ENCODE peak calls at places on chromosomes 2 and 18, in four cellular contexts. One of them, this sample, is unnamed.

GRCh38 chr2:143132360-143132759 is 3.1 kb downstream of the ARHGAP15 start:
- DNase-seq in astrocyte of the spinal cord: no peak
- DNase-seq in B cell: no peak
- DNase-seq in Calu3: no peak
- DNase-seq in this sample: peak; percentile 61

GRCh38 chr2:5977477-5977876 is 285.3 kb downstream of the SOX11 start:
- DNase-seq in astrocyte of the spinal cord: no peak
- DNase-seq in B cell: no peak
- DNase-seq in Calu3: no peak
- DNase-seq in this sample: no peak

GRCh38 chr2:177165103-177165583 is 47.5 kb upstream of the HNRNPA3 start:
- DNase-seq in astrocyte of the spinal cord: peak; percentile 64
- DNase-seq in B cell: peak; percentile 31
- DNase-seq in Calu3: peak; percentile 28
- DNase-seq in this sample: no peak

GRCh38 chr18:72822202-72822601 is 45.6 kb downstream of the NETO1 start:
- DNase-seq in astrocyte of the spinal cord: no peak
- DNase-seq in B cell: no peak
- DNase-seq in Calu3: no peak
- DNase-seq in this sample: no peak

GRCh38 chr2:10382313-10383061 is 65.6 kb downstream of the ODC1 start:
- DNase-seq in astrocyte of the spinal cord: no peak
- DNase-seq in B cell: peak; percentile 74
- DNase-seq in Calu3: no peak
- DNase-seq in this sample: peak; percentile 56

GRCh38 chr18:69795785-69796184 is 151.9 kb downstream of the CD226 start:
- DNase-seq in astrocyte of the spinal cord: peak; percentile 22
- DNase-seq in B cell: no peak
- DNase-seq in Calu3: no peak
- DNase-seq in this sample: no peak

GRCh38 chr2:98736464-98736889 is 5.5 kb upstream of the MGAT4A start:
- DNase-seq in astrocyte of the spinal cord: no peak
- DNase-seq in B cell: no peak
- DNase-seq in Calu3: no peak
- DNase-seq in this sample: peak; percentile 64

GRCh38 chr2:136424112-136424511 is 306.2 kb upstream of the CXCR4 start:
- DNase-seq in astrocyte of the spinal cord: no peak
- DNase-seq in B cell: peak; percentile 6
- DNase-seq in Calu3: no peak
- DNase-seq in this sample: peak; percentile 33

GRCh38 chr2:188322569-188323531 is 31.2 kb downstream of the GULP1 start:
- DNase-seq in astrocyte of the spinal cord: peak; percentile 92
- DNase-seq in B cell: no peak
- DNase-seq in Calu3: no peak
- DNase-seq in this sample: no peak

GRCh38 chr18:77702686-77703085 is 453.0 kb downstream of the GALR1 start:
- DNase-seq in astrocyte of the spinal cord: peak; percentile 16
- DNase-seq in B cell: peak; percentile 19
- DNase-seq in Calu3: no peak
- DNase-seq in this sample: peak; percentile 16

GRCh38 chr2:203533696-203534471 is 1.2 kb downstream of the RAPH1 start:
- DNase-seq in astrocyte of the spinal cord: peak; percentile 77
- DNase-seq in B cell: peak; percentile 6
- DNase-seq in Calu3: no peak
- DNase-seq in this sample: peak; percentile 30

GRCh38 chr2:7436096-7436906 is 519.1 kb downstream of the RNF144A start:
- DNase-seq in astrocyte of the spinal cord: no peak
- DNase-seq in B cell: no peak
- DNase-seq in Calu3: no peak
- DNase-seq in this sample: no peak

GRCh38 chr2:51996569-51996917 is 964.6 kb upstream of the NRXN1 start:
- DNase-seq in astrocyte of the spinal cord: no peak
- DNase-seq in B cell: no peak
- DNase-seq in Calu3: no peak
- DNase-seq in this sample: no peak

GRCh38 chr2:100285691-100286090 is 36.6 kb downstream of the LONRF2 start:
- DNase-seq in astrocyte of the spinal cord: peak; percentile 89
- DNase-seq in B cell: no peak
- DNase-seq in Calu3: peak; percentile 45
- DNase-seq in this sample: no peak

GRCh38 chr18:55320399-55321255 is 267.4 kb downstream of the TCF4 start:
- DNase-seq in astrocyte of the spinal cord: peak; percentile 53
- DNase-seq in B cell: peak; percentile 33
- DNase-seq in Calu3: no peak
- DNase-seq in this sample: no peak

DNA sequence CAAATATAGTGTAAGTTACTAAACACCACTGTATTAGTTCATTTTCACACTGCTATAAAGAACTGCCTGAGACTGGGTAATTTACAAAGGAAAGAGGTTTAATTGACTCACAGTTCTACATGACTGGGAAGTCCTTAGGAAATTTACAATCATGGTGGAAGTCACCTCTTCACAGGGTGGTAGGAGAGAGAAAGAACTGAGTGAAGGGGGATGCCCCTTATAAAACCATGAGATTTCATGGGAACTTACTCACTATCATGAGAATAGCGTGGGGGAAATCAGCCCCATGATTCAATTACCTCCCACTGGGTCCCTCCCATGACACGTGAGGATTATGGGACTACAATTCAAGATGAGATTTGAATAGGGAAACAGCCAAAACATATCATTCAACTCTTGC is 618.0 kb downstream of the NYAP2 start:
- DNase-seq in astrocyte of the spinal cord: no peak
- DNase-seq in B cell: no peak
- DNase-seq in Calu3: no peak
- DNase-seq in this sample: peak; percentile 12
- TF ChIP-seq CTCF in astrocyte of the spinal cord: no peak
- TF ChIP-seq CTCF in B cell: no peak
- TF ChIP-seq CTCF in Calu3: no peak
- TF ChIP-seq CTCF in this sample: no peak

GRCh38 chr2:62412347-62412742 is 93.7 kb downstream of the TMEM17 start:
- DNase-seq in astrocyte of the spinal cord: peak; percentile 27
- DNase-seq in B cell: peak; percentile 20
- DNase-seq in Calu3: no peak
- DNase-seq in this sample: no peak
- TF ChIP-seq CTCF in astrocyte of the spinal cord: no peak
- TF ChIP-seq CTCF in B cell: peak; percentile 34
- TF ChIP-seq CTCF in Calu3: no peak
- TF ChIP-seq CTCF in this sample: no peak

GRCh38 chr2:181904022-181904632 is 12.6 kb downstream of the ITPRID2 start:
- DNase-seq in astrocyte of the spinal cord: peak; percentile 68
- DNase-seq in B cell: peak; percentile 51
- DNase-seq in Calu3: no peak
- DNase-seq in this sample: peak; percentile 6
- TF ChIP-seq CTCF in astrocyte of the spinal cord: peak; percentile 69
- TF ChIP-seq CTCF in B cell: peak; percentile 83
- TF ChIP-seq CTCF in Calu3: peak; percentile 59
- TF ChIP-seq CTCF in this sample: peak; percentile 67

GRCh38 chr18:26771524-26771923 is 94.0 kb downstream of the AQP4 start:
- DNase-seq in astrocyte of the spinal cord: no peak
- DNase-seq in B cell: no peak
- DNase-seq in Calu3: peak; percentile 35
- DNase-seq in this sample: no peak
- TF ChIP-seq CTCF in astrocyte of the spinal cord: peak; percentile 31
- TF ChIP-seq CTCF in B cell: no peak
- TF ChIP-seq CTCF in Calu3: peak; percentile 60
- TF ChIP-seq CTCF in this sample: no peak

GRCh38 chr2:231685349-231686191 is 22.8 kb upstream of the PTMA start:
- DNase-seq in astrocyte of the spinal cord: no peak
- DNase-seq in B cell: no peak
- DNase-seq in Calu3: no peak
- DNase-seq in this sample: peak; percentile 38
- TF ChIP-seq CTCF in astrocyte of the spinal cord: no peak
- TF ChIP-seq CTCF in B cell: peak; percentile 28
- TF ChIP-seq CTCF in Calu3: no peak
- TF ChIP-seq CTCF in this sample: peak; percentile 26

GRCh38 chr18:32893915-32894314 is 121.1 kb upstream of the KLHL14 start:
- DNase-seq in astrocyte of the spinal cord: no peak
- DNase-seq in B cell: no peak
- DNase-seq in Calu3: no peak
- DNase-seq in this sample: no peak
- TF ChIP-seq CTCF in astrocyte of the spinal cord: peak; percentile 24
- TF ChIP-seq CTCF in B cell: no peak
- TF ChIP-seq CTCF in Calu3: no peak
- TF ChIP-seq CTCF in this sample: no peak

GRCh38 chr2:226796012-226796839 is 3.4 kb downstream of the IRS1 start:
- DNase-seq in astrocyte of the spinal cord: no peak
- DNase-seq in B cell: no peak
- DNase-seq in Calu3: no peak
- DNase-seq in this sample: peak; percentile 2

GRCh38 chr2:226794077-226794670 is 5.4 kb downstream of the IRS1 start:
- DNase-seq in astrocyte of the spinal cord: peak; percentile 61
- DNase-seq in B cell: no peak
- DNase-seq in Calu3: no peak
- DNase-seq in this sample: no peak

GRCh38 chr2:226794751-226795171 is 4.9 kb downstream of the IRS1 start:
- DNase-seq in astrocyte of the spinal cord: peak; percentile 89
- DNase-seq in B cell: no peak
- DNase-seq in Calu3: no peak
- DNase-seq in this sample: no peak

GRCh38 chr2:226796840-226797288 is 2.8 kb downstream of the IRS1 start:
- DNase-seq in astrocyte of the spinal cord: peak; percentile 53
- DNase-seq in B cell: peak; percentile 26
- DNase-seq in Calu3: peak; percentile 35
- DNase-seq in this sample: peak; percentile 33

DNA sequence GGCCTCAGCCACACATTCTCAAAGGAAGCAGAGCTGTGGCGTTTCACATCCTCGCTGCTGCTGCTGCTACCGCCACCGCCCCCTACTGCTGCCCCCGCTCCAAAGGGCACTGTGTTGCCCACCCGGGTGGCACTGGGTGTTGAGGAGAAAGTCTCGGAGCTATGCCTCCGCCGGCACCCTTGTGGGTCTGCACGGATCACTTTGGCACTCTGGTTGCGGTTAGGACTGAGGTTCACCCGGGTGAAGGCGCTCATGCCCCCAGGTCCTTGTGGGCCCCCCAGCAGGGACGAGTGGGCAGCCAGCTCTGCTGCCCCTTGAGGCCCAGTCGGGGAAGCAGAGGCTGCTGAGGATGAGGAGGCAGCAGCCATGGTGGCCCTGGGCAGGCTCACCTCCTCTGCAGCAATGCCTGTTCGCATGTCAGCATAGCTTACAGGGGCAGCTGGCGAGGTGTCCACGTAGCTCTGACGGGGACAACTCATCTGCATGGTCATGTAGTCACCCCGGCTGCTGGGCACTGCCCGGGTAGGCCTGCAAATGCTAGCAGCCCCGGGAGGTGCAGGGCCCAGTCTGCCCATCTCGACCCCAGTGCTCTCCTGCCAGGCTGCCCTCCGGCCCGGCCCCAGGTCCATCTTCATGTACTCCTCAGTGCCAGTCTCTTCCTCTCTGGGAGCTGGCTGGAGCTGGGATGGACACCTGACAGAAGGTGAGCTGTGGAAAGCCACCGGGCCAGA is 4.2 kb downstream of the IRS1 start:
- DNase-seq in astrocyte of the spinal cord: peak; percentile 42
- DNase-seq in B cell: no peak
- DNase-seq in Calu3: peak; percentile 42
- DNase-seq in this sample: peak; percentile 4
- TF ChIP-seq CTCF in astrocyte of the spinal cord: peak; percentile 18
- TF ChIP-seq CTCF in B cell: no peak
- TF ChIP-seq CTCF in Calu3: peak; percentile 27
- TF ChIP-seq CTCF in this sample: no peak

This sample was measured in activated CD8-positive, alpha-beta T cell treated with anti-CD3 and anti-CD28 coated beads for 36 hours.